ENCODE peak calls at places on chromosomes 3 and 15, in nine cellular contexts. One of them, this sample, is unnamed.

GRCh38 chr3:40120816-40121215 is 188.7 kb upstream of the EIF1B start:
- DNase-seq in epithelial cell of prostate: peak
- DNase-seq in colonic mucosa: no peak
- DNase-seq in WERI-Rb-1: no peak
- DNase-seq in heart left ventricle: no peak
- DNase-seq in ovary: no peak
- DNase-seq in tibial nerve: no peak
- DNase-seq in SJSA1: no peak
- DNase-seq in body of pancreas: no peak
- DNase-seq in this sample: no peak

GRCh38 chr3:197023998-197024651 is 5.5 kb downstream of the MELTF start:
- DNase-seq in tibial nerve: no peak
- DNase-seq in ovary: no peak
- DNase-seq in epithelial cell of prostate: no peak
- DNase-seq in SJSA1: no peak
- DNase-seq in heart left ventricle: peak
- DNase-seq in WERI-Rb-1: no peak
- DNase-seq in colonic mucosa: no peak
- DNase-seq in body of pancreas: no peak
- DNase-seq in this sample: no peak

GRCh38 chr3:31802981-31803380 is 178.1 kb downstream of the OSBPL10 start:
- DNase-seq in SJSA1: no peak
- DNase-seq in heart left ventricle: no peak
- DNase-seq in colonic mucosa: no peak
- DNase-seq in tibial nerve: peak
- DNase-seq in ovary: no peak
- DNase-seq in WERI-Rb-1: no peak
- DNase-seq in epithelial cell of prostate: no peak
- DNase-seq in body of pancreas: no peak
- DNase-seq in this sample: no peak

GRCh38 chr3:186307594-186307993 is 54.4 kb downstream of the DGKG start:
- DNase-seq in heart left ventricle: no peak
- DNase-seq in epithelial cell of prostate: no peak
- DNase-seq in ovary: no peak
- DNase-seq in colonic mucosa: no peak
- DNase-seq in tibial nerve: no peak
- DNase-seq in body of pancreas: no peak
- DNase-seq in SJSA1: no peak
- DNase-seq in WERI-Rb-1: no peak
- DNase-seq in this sample: no peak

GRCh38 chr3:149058602-149059001 is 27.7 kb downstream of the HLTF start:
- DNase-seq in WERI-Rb-1: no peak
- DNase-seq in colonic mucosa: no peak
- DNase-seq in body of pancreas: no peak
- DNase-seq in epithelial cell of prostate: no peak
- DNase-seq in SJSA1: no peak
- DNase-seq in ovary: no peak
- DNase-seq in tibial nerve: no peak
- DNase-seq in heart left ventricle: no peak
- DNase-seq in this sample: no peak

GRCh38 chr3:141057951-141058800 is 7.0 kb downstream of the SPSB4 start:
- DNase-seq in ovary: no peak
- DNase-seq in tibial nerve: no peak
- DNase-seq in heart left ventricle: no peak
- DNase-seq in body of pancreas: no peak
- DNase-seq in SJSA1: no peak
- DNase-seq in colonic mucosa: no peak
- DNase-seq in epithelial cell of prostate: no peak
- DNase-seq in WERI-Rb-1: no peak
- DNase-seq in this sample: no peak

GRCh38 chr15:84001037-84001436 is 234.5 kb upstream of the GOLGA6L4 start:
- DNase-seq in ovary: no peak
- DNase-seq in tibial nerve: no peak
- DNase-seq in colonic mucosa: no peak
- DNase-seq in heart left ventricle: no peak
- DNase-seq in SJSA1: no peak
- DNase-seq in epithelial cell of prostate: peak
- DNase-seq in body of pancreas: no peak
- DNase-seq in WERI-Rb-1: no peak
- DNase-seq in this sample: no peak

GRCh38 chr3:17730318-17730967 is 12.0 kb downstream of the TBC1D5 start:
- DNase-seq in body of pancreas: no peak
- DNase-seq in epithelial cell of prostate: no peak
- DNase-seq in WERI-Rb-1: no peak
- DNase-seq in ovary: no peak
- DNase-seq in colonic mucosa: peak
- DNase-seq in tibial nerve: no peak
- DNase-seq in heart left ventricle: no peak
- DNase-seq in SJSA1: peak
- DNase-seq in this sample: no peak

GRCh38 chr3:119352235-119352634 is 58.1 kb downstream of the ARHGAP31 start:
- DNase-seq in ovary: no peak
- DNase-seq in epithelial cell of prostate: peak
- DNase-seq in colonic mucosa: no peak
- DNase-seq in tibial nerve: no peak
- DNase-seq in body of pancreas: no peak
- DNase-seq in WERI-Rb-1: no peak
- DNase-seq in SJSA1: no peak
- DNase-seq in heart left ventricle: no peak
- DNase-seq in this sample: no peak

GRCh38 chr3:184134746-184135148 is 411 bp upstream of the EIF2B5 start:
- DNase-seq in WERI-Rb-1: no peak
- DNase-seq in epithelial cell of prostate: no peak
- DNase-seq in colonic mucosa: no peak
- DNase-seq in heart left ventricle: no peak
- DNase-seq in tibial nerve: no peak
- DNase-seq in SJSA1: no peak
- DNase-seq in ovary: no peak
- DNase-seq in body of pancreas: no peak
- DNase-seq in this sample: no peak

GRCh38 chr3:151112731-151113130 is 27.3 kb downstream of the MED12L start:
- DNase-seq in SJSA1: no peak
- DNase-seq in heart left ventricle: no peak
- DNase-seq in colonic mucosa: no peak
- DNase-seq in WERI-Rb-1: no peak
- DNase-seq in ovary: no peak
- DNase-seq in tibial nerve: no peak
- DNase-seq in epithelial cell of prostate: no peak
- DNase-seq in body of pancreas: no peak
- DNase-seq in this sample: no peak

GRCh38 chr3:129046037-129046731 is 14.4 kb upstream of the GP9 start:
- DNase-seq in epithelial cell of prostate: no peak
- DNase-seq in SJSA1: no peak
- DNase-seq in ovary: no peak
- DNase-seq in tibial nerve: no peak
- DNase-seq in body of pancreas: no peak
- DNase-seq in WERI-Rb-1: no peak
- DNase-seq in heart left ventricle: no peak
- DNase-seq in colonic mucosa: no peak
- DNase-seq in this sample: no peak

GRCh38 chr3:106121491-106122289 is 252.9 kb upstream of the CBLB start:
- DNase-seq in SJSA1: no peak
- DNase-seq in colonic mucosa: no peak
- DNase-seq in WERI-Rb-1: no peak
- DNase-seq in body of pancreas: no peak
- DNase-seq in epithelial cell of prostate: no peak
- DNase-seq in ovary: no peak
- DNase-seq in tibial nerve: no peak
- DNase-seq in heart left ventricle: no peak
- DNase-seq in this sample: no peak

GRCh38 chr3:46143951-46144473 is 64.1 kb downstream of the CCR1 start:
- DNase-seq in SJSA1: no peak
- DNase-seq in tibial nerve: no peak
- DNase-seq in epithelial cell of prostate: no peak
- DNase-seq in colonic mucosa: no peak
- DNase-seq in body of pancreas: no peak
- DNase-seq in heart left ventricle: peak
- DNase-seq in WERI-Rb-1: no peak
- DNase-seq in ovary: no peak
- DNase-seq in this sample: peak

GRCh38 chr3:13236774-13237173 is 163.5 kb upstream of the IQSEC1 start:
- DNase-seq in colonic mucosa: no peak
- DNase-seq in body of pancreas: no peak
- DNase-seq in WERI-Rb-1: no peak
- DNase-seq in epithelial cell of prostate: no peak
- DNase-seq in ovary: no peak
- DNase-seq in SJSA1: no peak
- DNase-seq in heart left ventricle: peak
- DNase-seq in tibial nerve: no peak
- DNase-seq in this sample: no peak

GRCh38 chr3:123595396-123595795 is 10.5 kb upstream of the HACD2 start:
- DNase-seq in ovary: no peak
- DNase-seq in WERI-Rb-1: no peak
- DNase-seq in tibial nerve: no peak
- DNase-seq in body of pancreas: no peak
- DNase-seq in epithelial cell of prostate: no peak
- DNase-seq in heart left ventricle: no peak
- DNase-seq in colonic mucosa: no peak
- DNase-seq in SJSA1: no peak
- DNase-seq in this sample: no peak

DNA sequence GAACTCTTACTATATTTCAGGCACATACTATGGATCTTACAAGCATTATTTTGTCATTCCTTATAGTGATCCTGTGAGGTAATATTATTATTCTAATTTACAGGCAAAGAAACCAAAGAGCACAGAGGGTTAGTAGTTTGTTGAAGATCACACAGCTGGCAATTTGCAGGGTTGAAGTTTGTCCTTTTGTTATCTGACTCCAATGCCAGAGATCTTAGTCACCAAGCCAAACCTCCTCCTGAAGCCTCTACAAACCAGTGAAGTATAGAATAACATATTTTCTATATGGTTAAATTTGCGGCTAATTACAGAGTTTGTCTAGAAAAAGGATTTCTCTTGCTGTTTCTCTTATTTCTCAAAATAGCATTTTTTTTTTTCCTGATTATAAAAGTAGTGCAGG is 11.2 kb downstream of the ISLR2 start:
- DNase-seq in colonic mucosa: no peak
- DNase-seq in ovary: no peak
- DNase-seq in SJSA1: no peak
- DNase-seq in epithelial cell of prostate: no peak
- DNase-seq in body of pancreas: no peak
- DNase-seq in heart left ventricle: no peak
- DNase-seq in tibial nerve: no peak
- DNase-seq in WERI-Rb-1: no peak
- DNase-seq in this sample: no peak
- H3K27ac ChIP-seq in colonic mucosa: no peak
- H3K27ac ChIP-seq in ovary: no peak
- H3K27ac ChIP-seq in SJSA1: no peak
- H3K27ac ChIP-seq in epithelial cell of prostate: no peak
- H3K27ac ChIP-seq in body of pancreas: no peak
- H3K27ac ChIP-seq in heart left ventricle: no peak
- H3K27ac ChIP-seq in tibial nerve: no peak
- H3K27ac ChIP-seq in WERI-Rb-1: no peak
- H3K27ac ChIP-seq in this sample: no peak

GRCh38 chr15:92984161-92984560 is 84.0 kb downstream of the CHD2 start:
- DNase-seq in body of pancreas: no peak
- DNase-seq in heart left ventricle: no peak
- DNase-seq in WERI-Rb-1: no peak
- DNase-seq in tibial nerve: no peak
- DNase-seq in colonic mucosa: no peak
- DNase-seq in ovary: no peak
- DNase-seq in SJSA1: no peak
- DNase-seq in epithelial cell of prostate: no peak
- DNase-seq in this sample: no peak
- H3K27ac ChIP-seq in body of pancreas: no peak
- H3K27ac ChIP-seq in heart left ventricle: no peak
- H3K27ac ChIP-seq in WERI-Rb-1: no peak
- H3K27ac ChIP-seq in tibial nerve: no peak
- H3K27ac ChIP-seq in colonic mucosa: no peak
- H3K27ac ChIP-seq in ovary: no peak
- H3K27ac ChIP-seq in SJSA1: no peak
- H3K27ac ChIP-seq in epithelial cell of prostate: no peak
- H3K27ac ChIP-seq in this sample: peak

DNA sequence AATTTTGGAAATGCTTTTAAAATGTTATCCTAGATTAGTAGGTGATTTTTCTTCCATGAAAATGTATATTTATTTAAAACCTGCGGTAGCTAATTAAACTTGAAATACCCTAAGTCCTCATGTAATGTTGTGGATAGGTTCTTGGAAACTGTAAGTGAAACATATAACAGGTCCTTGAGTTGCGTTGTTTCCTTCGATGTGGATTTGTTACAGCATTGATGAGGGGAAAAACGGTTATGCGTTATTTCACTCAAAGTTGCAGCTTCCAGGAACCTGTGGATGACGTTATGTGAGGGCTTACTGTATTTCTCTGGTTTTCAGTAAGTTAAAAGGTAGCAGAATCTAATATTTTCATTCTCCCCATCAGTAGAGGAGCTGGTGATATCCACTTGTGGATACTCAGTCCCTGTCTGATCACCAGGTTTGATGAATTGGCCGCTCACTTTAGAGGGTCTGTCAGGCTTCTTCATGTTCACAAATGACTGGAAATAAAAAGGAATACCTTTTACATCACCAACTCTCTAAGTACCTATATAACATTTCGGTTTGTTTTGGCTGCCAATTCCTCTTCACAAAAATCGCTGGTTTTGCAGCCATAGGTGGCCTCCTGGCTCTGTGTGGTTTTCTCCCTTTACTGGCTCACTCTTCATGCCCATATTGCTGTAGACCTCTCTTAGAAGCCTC is 112.4 kb downstream of the FNDC3B start:
- DNase-seq in WERI-Rb-1: no peak
- DNase-seq in heart left ventricle: no peak
- DNase-seq in colonic mucosa: no peak
- DNase-seq in tibial nerve: no peak
- DNase-seq in epithelial cell of prostate: no peak
- DNase-seq in SJSA1: no peak
- DNase-seq in body of pancreas: no peak
- DNase-seq in ovary: no peak
- DNase-seq in this sample: no peak
- H3K27ac ChIP-seq in WERI-Rb-1: no peak
- H3K27ac ChIP-seq in heart left ventricle: peak
- H3K27ac ChIP-seq in colonic mucosa: peak
- H3K27ac ChIP-seq in tibial nerve: peak
- H3K27ac ChIP-seq in epithelial cell of prostate: peak
- H3K27ac ChIP-seq in SJSA1: no peak
- H3K27ac ChIP-seq in body of pancreas: peak
- H3K27ac ChIP-seq in ovary: no peak
- H3K27ac ChIP-seq in this sample: no peak

DNA sequence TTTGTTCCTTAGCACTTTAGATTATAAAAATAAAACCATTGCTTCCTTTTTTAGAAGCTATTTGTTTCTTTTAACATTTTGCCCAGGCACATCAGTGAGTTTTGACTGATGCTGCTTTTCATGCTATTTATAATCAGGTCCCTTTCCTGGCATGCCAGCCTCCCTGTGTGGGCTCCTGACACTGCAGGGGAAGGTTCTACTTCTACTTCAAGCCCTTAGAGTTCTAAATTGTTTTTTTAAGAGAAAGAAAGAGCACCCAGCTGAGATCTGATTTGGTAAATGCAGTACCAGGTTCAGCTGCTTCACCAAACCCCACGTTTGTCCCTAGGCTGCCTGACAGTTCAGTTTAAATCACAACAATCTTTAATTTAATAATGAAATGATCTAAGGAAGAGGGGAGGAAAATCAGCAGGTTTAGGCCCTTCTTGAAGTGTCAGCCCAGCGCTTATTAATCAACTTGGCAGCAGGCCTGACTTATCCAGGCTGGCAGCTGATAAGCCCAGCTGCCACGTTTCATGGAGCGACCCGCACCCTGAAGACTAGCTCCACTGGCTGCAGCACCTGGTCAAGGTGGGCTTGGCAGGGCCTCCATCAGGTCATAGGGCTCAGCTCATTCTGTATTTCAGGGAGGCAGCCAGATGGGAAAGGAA is 29.0 kb downstream of the HGD start:
- DNase-seq in tibial nerve: no peak
- DNase-seq in body of pancreas: peak
- DNase-seq in heart left ventricle: no peak
- DNase-seq in SJSA1: no peak
- DNase-seq in epithelial cell of prostate: no peak
- DNase-seq in colonic mucosa: no peak
- DNase-seq in WERI-Rb-1: peak
- DNase-seq in ovary: no peak
- DNase-seq in this sample: no peak
- H3K27ac ChIP-seq in tibial nerve: no peak
- H3K27ac ChIP-seq in body of pancreas: no peak
- H3K27ac ChIP-seq in heart left ventricle: no peak
- H3K27ac ChIP-seq in SJSA1: no peak
- H3K27ac ChIP-seq in epithelial cell of prostate: no peak
- H3K27ac ChIP-seq in colonic mucosa: no peak
- H3K27ac ChIP-seq in WERI-Rb-1: peak
- H3K27ac ChIP-seq in ovary: no peak
- H3K27ac ChIP-seq in this sample: no peak